ENCODE peak calls at places on chromosomes 3 and 15, in nine cellular contexts. K is AG04450, C is GM12878, U is NT2/D1, E is lower lobe of right lung, P is GM04503, B is mucosa of gallbladder, Q is GF-D8, V is MV-4-11. S is an unnamed sample.

GRCh38 chr3:98449606-98450193 is 13.3 kb upstream of the OR5K1 start:
- DNase-seq in K (no peak), C (no peak), U (no peak), E (no peak), P (no peak), B (no peak), Q (no peak), V (peak; percentile 68), S (no peak)

GRCh38 chr15:60017538-60018199 is 13.6 kb downstream of the FOXB1 start:
- DNase-seq in K (no peak), C (no peak), U (no peak), E (no peak), P (no peak), B (no peak), Q (no peak), V (peak; percentile 90), S (no peak)

GRCh38 chr3:16897254-16897926 is 12.6 kb downstream of the PLCL2 start:
- DNase-seq in K (no peak), C (peak; percentile 52), U (no peak), E (no peak), P (peak; percentile 31), B (no peak), Q (no peak), V (no peak), S (no peak)

GRCh38 chr3:29280675-29281264 is at the start of gene RBMS3:
- DNase-seq in K (peak; percentile 91), C (peak; percentile 45), U (peak; percentile 81), E (peak; percentile 85), P (peak; percentile 88), B (peak; percentile 88), Q (no peak), V (peak; percentile 70), S (peak; percentile 88)

GRCh38 chr15:65791335-65792129 is 561 bp downstream of the DENND4A start:
- DNase-seq in K (no peak), C (no peak), U (peak; percentile 33), E (peak; percentile 75), P (no peak), B (peak; percentile 40), Q (peak; percentile 18), V (no peak), S (no peak)

GRCh38 chr3:133821767-133822638 is 16.4 kb downstream of the SRPRB start:
- DNase-seq in K (peak; percentile 33), C (no peak), U (peak; percentile 49), E (no peak), P (peak; percentile 44), B (peak; percentile 40), Q (no peak), V (no peak), S (no peak)

GRCh38 chr3:187746479-187747335 is 1.4 kb upstream of the BCL6 start:
- DNase-seq in K (no peak), C (no peak), U (no peak), E (no peak), P (no peak), B (no peak), Q (no peak), V (no peak), S (no peak)

GRCh38 chr15:35481992-35482391 is 64.0 kb downstream of the DPH6 start:
- DNase-seq in K (peak; percentile 21), C (no peak), U (no peak), E (no peak), P (peak; percentile 32), B (peak; percentile 32), Q (no peak), V (no peak), S (no peak)

GRCh38 chr3:46892285-46893145 is 15.0 kb downstream of the PTH1R start:
- DNase-seq in K (peak; percentile 8), C (no peak), U (peak; percentile 65), E (peak; percentile 85), P (no peak), B (peak; percentile 60), Q (peak; percentile 42), V (peak; percentile 76), S (no peak)

GRCh38 chr15:90710436-90710835 is 6.7 kb upstream of the BLM start:
- DNase-seq in K (no peak), C (no peak), U (no peak), E (peak; percentile 62), P (no peak), B (peak; percentile 14), Q (no peak), V (no peak), S (no peak)

GRCh38 chr3:82891028-82891427 is 1129.6 kb upstream of the GBE1 start:
- DNase-seq in K (no peak), C (no peak), U (no peak), E (no peak), P (no peak), B (no peak), Q (no peak), V (no peak), S (no peak)

GRCh38 chr3:155744091-155744625 is 713 bp downstream of the PLCH1 start:
- DNase-seq in K (no peak), C (no peak), U (no peak), E (peak; percentile 80), P (no peak), B (peak; percentile 55), Q (no peak), V (no peak), S (no peak)

GRCh38 chr15:84929795-84930371 is 45.4 kb downstream of the SLC28A1 start:
- DNase-seq in K (no peak), C (no peak), U (no peak), E (no peak), P (no peak), B (peak; percentile 90), Q (no peak), V (peak; percentile 56), S (no peak)

GRCh38 chr15:52295421-52295991 is at the start of gene MYO5C:
- DNase-seq in K (no peak), C (no peak), U (peak; percentile 44), E (peak; percentile 93), P (no peak), B (peak; percentile 87), Q (no peak), V (no peak), S (no peak)

GRCh38 chr3:157130138-157130880 is 29.6 kb downstream of the CCNL1 start:
- DNase-seq in K (no peak), C (no peak), U (peak; percentile 57), E (peak; percentile 79), P (no peak), B (peak; percentile 73), Q (no peak), V (peak; percentile 10), S (peak; percentile 87)

GRCh38 chr3:155093261-155093660 is 13.1 kb downstream of the MME start:
- DNase-seq in K (no peak), C (no peak), U (no peak), E (no peak), P (no peak), B (no peak), Q (no peak), V (no peak), S (no peak)

GRCh38 chr3:134333522-134334181 is 40.6 kb downstream of the AMOTL2 start:
- DNase-seq in K (no peak), C (no peak), U (no peak), E (no peak), P (peak; percentile 97), B (no peak), Q (no peak), V (no peak), S (peak; percentile 76)

GRCh38 chr3:138461696-138462295 is 27.4 kb downstream of the ESYT3 start:
- DNase-seq in K (no peak), C (no peak), U (no peak), E (peak; percentile 13), P (no peak), B (no peak), Q (no peak), V (no peak), S (peak; percentile 55)

GRCh38 chr15:73900129-73900712 is 26.0 kb upstream of the LOXL1 start:
- DNase-seq in K (no peak), C (no peak), U (no peak), E (no peak), P (peak; percentile 33), B (no peak), Q (no peak), V (no peak), S (peak; percentile 88)

GRCh38 chr3:15439476-15439875 is 12.1 kb downstream of the EAF1 start:
- DNase-seq in K (no peak), C (no peak), U (no peak), E (no peak), P (no peak), B (no peak), Q (no peak), V (peak; percentile 34), S (no peak)

GRCh38 chr15:32866486-32867312 is 148.9 kb downstream of the GREM1 start:
- DNase-seq in K (no peak), C (no peak), U (no peak), E (no peak), P (no peak), B (no peak), Q (no peak), V (peak; percentile 95), S (no peak)

GRCh38 chr15:39976291-39977274 is 42.7 kb downstream of the EIF2AK4 start:
- DNase-seq in K (no peak), C (no peak), U (peak; percentile 47), E (peak; percentile 59), P (no peak), B (peak; percentile 53), Q (no peak), V (no peak), S (no peak)

GRCh38 chr15:82995938-82996337 is 9.9 kb downstream of the RAMAC start:
- DNase-seq in K (no peak), C (no peak), U (no peak), E (no peak), P (no peak), B (no peak), Q (no peak), V (no peak), S (no peak)

GRCh38 chr3:156535162-156535627 is 19.7 kb downstream of the SSR3 start:
- DNase-seq in K (peak; percentile 98), C (no peak), U (peak; percentile 44), E (peak; percentile 55), P (peak; percentile 96), B (peak; percentile 65), Q (no peak), V (peak; percentile 92), S (no peak)

GRCh38 chr3:4421121-4421520 is 45.9 kb downstream of the SUMF1 start:
- DNase-seq in K (no peak), C (no peak), U (no peak), E (no peak), P (peak; percentile 16), B (no peak), Q (no peak), V (peak; percentile 83), S (no peak)

GRCh38 chr3:59774613-59775012 is 724.8 kb upstream of the CFAP20DC start:
- DNase-seq in K (peak; percentile 57), C (no peak), U (no peak), E (no peak), P (peak; percentile 51), B (no peak), Q (no peak), V (no peak), S (no peak)

GRCh38 chr3:142633073-142633472 is 36.9 kb downstream of the PLS1 start:
- DNase-seq in K (no peak), C (no peak), U (no peak), E (no peak), P (no peak), B (no peak), Q (no peak), V (no peak), S (no peak)

S was measured in mesenteric fat pad.